ENCODE peak calls at places on chromosomes 12 and 14, in four cellular contexts. S is Karpas-422, E is mesenchymal stem cell, Z is endodermal cell. J is an unnamed sample.

GRCh38 chr12:54021432-54022013 is 6.7 kb upstream of the HOXC6 start:
- DNase-seq in S (no peak), E (peak), Z (peak), J (no peak)

GRCh38 chr12:132779781-132780353 is 18.2 kb upstream of the ANKLE2 start:
- DNase-seq in S (no peak), E (no peak), Z (no peak), J (no peak)

GRCh38 chr14:32576088-32576795 is 247.1 kb downstream of the AKAP6 start:
- DNase-seq in S (peak), E (peak), Z (peak), J (peak)

GRCh38 chr12:52436000-52436827 is 2.0 kb upstream of the KRT75 start:
- DNase-seq in S (no peak), E (no peak), Z (peak), J (no peak)

GRCh38 chr14:60274448-60274847 is 25.4 kb downstream of the PPM1A start:
- DNase-seq in S (peak), E (no peak), Z (no peak), J (no peak)

GRCh38 chr12:26805401-26805971 is 27.5 kb downstream of the ITPR2 start:
- DNase-seq in S (no peak), E (no peak), Z (no peak), J (no peak)

GRCh38 chr14:103185051-103186027 is 62.1 kb downstream of the TNFAIP2 start:
- DNase-seq in S (peak), E (peak), Z (no peak), J (no peak)

GRCh38 chr14:60757617-60758016 is 23.1 kb downstream of the MNAT1 start:
- DNase-seq in S (peak), E (peak), Z (no peak), J (no peak)

GRCh38 chr12:49482095-49483051 is 56.5 kb upstream of the KCNH3 start:
- DNase-seq in S (no peak), E (no peak), Z (peak), J (no peak)

GRCh38 chr12:93844385-93844784 is 167.2 kb downstream of the CRADD start:
- DNase-seq in S (no peak), E (no peak), Z (no peak), J (no peak)

GRCh38 chr12:1796515-1797010 is 23.8 kb upstream of the LRTM2 start:
- DNase-seq in S (peak), E (no peak), Z (no peak), J (no peak)
- H3K27ac ChIP-seq in S (no peak), E (no peak), Z (no peak), J (peak)

GRCh38 chr12:123024819-123025391 is 44.4 kb downstream of the ARL6IP4 start:
- DNase-seq in S (no peak), E (peak), Z (no peak), J (no peak)

GRCh38 chr12:123028475-123028874 is 48.0 kb downstream of the ARL6IP4 start:
- DNase-seq in S (no peak), E (no peak), Z (no peak), J (no peak)

GRCh38 chr12:123027726-123028445 is 47.4 kb downstream of the ARL6IP4 start:
- DNase-seq in S (no peak), E (no peak), Z (no peak), J (no peak)

GRCh38 chr12:123029550-123029949 is 49.1 kb downstream of the ARL6IP4 start:
- DNase-seq in S (no peak), E (no peak), Z (no peak), J (no peak)

DNA sequence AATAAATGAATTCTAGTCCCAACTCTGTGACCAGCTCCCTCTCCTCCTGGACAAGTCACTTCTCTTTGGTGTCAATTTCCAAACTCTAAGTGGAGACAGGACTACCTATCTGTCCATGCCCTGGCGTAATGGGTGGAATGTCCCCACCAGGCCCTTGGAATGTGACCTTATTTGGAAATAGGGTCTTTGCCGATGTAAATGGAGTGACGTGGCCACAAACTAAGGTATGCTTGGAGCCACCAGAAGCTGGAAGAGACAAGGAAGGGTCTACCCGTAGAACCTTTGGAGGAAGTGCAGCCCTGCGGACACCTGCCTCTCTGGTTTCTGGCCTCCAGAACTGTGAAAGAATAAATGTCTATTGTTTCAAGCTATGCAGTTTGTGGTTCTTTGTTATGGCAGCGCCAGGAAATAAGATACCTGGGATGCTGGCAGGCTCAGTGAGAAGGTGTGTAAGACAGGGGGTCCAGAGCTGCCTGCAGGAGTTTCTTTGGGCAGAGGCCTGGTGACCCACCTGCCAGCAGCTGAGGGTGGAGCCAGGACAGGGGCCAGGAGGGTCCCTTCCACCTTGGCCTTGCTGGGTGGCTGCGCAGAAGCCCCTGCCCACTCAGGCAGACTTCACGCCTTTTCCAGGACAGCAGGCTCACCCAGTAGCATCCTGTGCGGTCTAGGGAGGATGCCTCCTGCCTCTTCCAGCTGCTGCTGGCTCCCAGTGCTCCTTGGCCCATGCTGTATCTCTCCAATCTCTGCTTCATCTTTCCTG is 45.8 kb downstream of the ARL6IP4 start:
- DNase-seq in S (no peak), E (no peak), Z (no peak), J (no peak)
- H3K4me3 ChIP-seq in S (no peak), E (no peak), Z (no peak), J (no peak)

GRCh38 chr14:35881280-35881679 is 55.1 kb downstream of the BRMS1L start:
- DNase-seq in S (no peak), E (no peak), Z (no peak), J (no peak)

GRCh38 chr14:35879654-35880249 is 53.6 kb downstream of the BRMS1L start:
- DNase-seq in S (peak), E (peak), Z (no peak), J (no peak)

GRCh38 chr14:35878272-35879140 is 52.4 kb downstream of the BRMS1L start:
- DNase-seq in S (no peak), E (peak), Z (no peak), J (no peak)

GRCh38 chr14:35877276-35877675 is 51.1 kb downstream of the BRMS1L start:
- DNase-seq in S (no peak), E (no peak), Z (no peak), J (no peak)

GRCh38 chr14:35879141-35879648 is 53.1 kb downstream of the BRMS1L start:
- DNase-seq in S (no peak), E (peak), Z (no peak), J (no peak)
- H3K27ac ChIP-seq in S (peak), E (peak), Z (no peak), J (no peak)

DNA sequence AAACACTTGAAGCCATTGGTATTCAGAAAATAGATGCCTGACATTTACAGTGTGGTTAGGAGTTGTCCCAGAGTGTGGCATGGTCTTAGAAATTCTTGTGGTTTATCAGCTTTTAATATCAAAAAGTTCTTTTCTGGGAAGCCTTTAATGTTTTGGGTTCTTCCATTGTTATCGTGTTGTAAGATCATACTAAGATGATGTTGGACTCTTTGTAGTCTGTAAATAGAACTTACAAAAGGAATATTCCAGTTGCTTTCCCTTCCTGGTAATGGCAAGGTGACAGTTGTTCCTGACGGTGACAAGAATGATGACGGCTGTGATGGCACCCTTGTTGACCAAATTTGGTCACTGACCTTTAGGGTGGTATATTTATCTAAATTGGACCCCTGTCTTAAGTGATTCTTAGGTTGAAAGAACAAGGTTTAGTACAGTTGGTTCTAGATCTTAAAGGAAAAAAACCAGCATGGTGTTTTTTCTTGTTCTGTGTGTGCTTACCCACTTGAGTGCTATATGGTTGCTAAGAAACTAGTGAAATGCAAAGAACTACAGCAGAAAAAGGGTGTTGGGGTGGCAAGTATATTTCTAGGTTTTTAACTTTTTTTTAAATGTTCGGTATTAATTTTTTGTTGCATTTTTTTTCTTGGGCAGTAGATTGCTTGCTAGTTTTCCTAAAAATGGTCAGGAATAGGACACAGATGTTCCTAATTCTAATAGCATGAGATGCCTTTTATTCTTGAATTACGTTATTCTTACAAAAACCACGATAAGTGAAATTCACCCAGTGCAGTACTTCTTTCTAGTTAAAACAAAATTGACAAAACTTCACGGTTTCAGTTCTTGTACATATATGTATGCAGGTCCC is 2.1 kb downstream of the ATP2A2 start:
- DNase-seq in S (peak), E (peak), Z (no peak), J (no peak)
- H3K4me3 ChIP-seq in S (peak), E (peak), Z (peak), J (peak)

GRCh38 chr12:92614502-92614901 is 88.3 kb upstream of the PLEKHG7 start:
- DNase-seq in S (no peak), E (no peak), Z (no peak), J (no peak)
- H3K27ac ChIP-seq in S (no peak), E (no peak), Z (no peak), J (no peak)

GRCh38 chr14:52733824-52734223 is 3.9 kb downstream of the STYX start:
- DNase-seq in S (no peak), E (no peak), Z (peak), J (no peak)

GRCh38 chr14:52729925-52730707 is at the start of gene STYX:
- DNase-seq in S (peak), E (peak), Z (peak), J (peak)

GRCh38 chr14:52724360-52724644 is 5.7 kb upstream of the STYX start:
- DNase-seq in S (peak), E (no peak), Z (no peak), J (no peak)

GRCh38 chr14:52730708-52731111 is 744 bp downstream of the STYX start:
- DNase-seq in S (no peak), E (peak), Z (no peak), J (no peak)

DNA sequence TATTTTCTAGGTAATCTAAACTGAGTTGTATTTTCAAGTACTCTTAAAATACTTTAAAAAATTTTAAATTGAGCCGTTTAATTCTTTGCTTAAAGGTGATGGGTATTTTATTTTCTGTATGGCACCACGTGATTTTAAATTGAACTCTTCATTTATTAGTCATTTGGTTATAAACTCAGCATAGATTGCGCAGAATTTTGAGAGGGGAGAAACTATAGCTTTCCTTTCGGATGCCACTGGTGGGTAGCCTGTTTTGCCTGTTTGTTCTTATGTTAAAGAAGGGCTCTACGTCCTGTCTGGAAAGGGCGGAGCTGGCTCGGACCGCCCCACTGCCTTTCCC is 411 bp upstream of the STYX start:
- DNase-seq in S (no peak), E (no peak), Z (no peak), J (no peak)
- H3K4me3 ChIP-seq in S (peak), E (peak), Z (peak), J (peak)

GRCh38 chr12:11797317-11797913 is 147.9 kb downstream of the ETV6 start:
- DNase-seq in S (no peak), E (peak), Z (no peak), J (no peak)
- H3K27ac ChIP-seq in S (no peak), E (peak), Z (no peak), J (no peak)

GRCh38 chr12:120043421-120043820 is 54.4 kb downstream of the BICDL1 start:
- DNase-seq in S (no peak), E (no peak), Z (no peak), J (no peak)

GRCh38 chr12:120041386-120042231 is 52.6 kb downstream of the BICDL1 start:
- DNase-seq in S (no peak), E (no peak), Z (no peak), J (no peak)

GRCh38 chr12:120037851-120038250 is 48.8 kb downstream of the BICDL1 start:
- DNase-seq in S (no peak), E (no peak), Z (no peak), J (no peak)

GRCh38 chr12:120039711-120040110 is 50.7 kb downstream of the BICDL1 start:
- DNase-seq in S (no peak), E (no peak), Z (no peak), J (no peak)
- H3K4me3 ChIP-seq in S (no peak), E (no peak), Z (no peak), J (no peak)

GRCh38 chr14:77125275-77126073 is 16.1 kb downstream of the ZDHHC22 start:
- DNase-seq in S (no peak), E (no peak), Z (peak), J (no peak)

GRCh38 chr14:77123381-77124344 is 17.9 kb downstream of the ZDHHC22 start:
- DNase-seq in S (peak), E (no peak), Z (peak), J (peak)

GRCh38 chr14:77126074-77126325 is 15.6 kb downstream of the ZDHHC22 start:
- DNase-seq in S (no peak), E (no peak), Z (no peak), J (no peak)

GRCh38 chr14:77126461-77126990 is 15.1 kb downstream of the ZDHHC22 start:
- DNase-seq in S (no peak), E (no peak), Z (peak), J (no peak)

GRCh38 chr14:77124345-77125274 is 17.0 kb downstream of the ZDHHC22 start:
- DNase-seq in S (no peak), E (peak), Z (peak), J (peak)
- H3K27ac ChIP-seq in S (no peak), E (no peak), Z (no peak), J (peak)

DNA sequence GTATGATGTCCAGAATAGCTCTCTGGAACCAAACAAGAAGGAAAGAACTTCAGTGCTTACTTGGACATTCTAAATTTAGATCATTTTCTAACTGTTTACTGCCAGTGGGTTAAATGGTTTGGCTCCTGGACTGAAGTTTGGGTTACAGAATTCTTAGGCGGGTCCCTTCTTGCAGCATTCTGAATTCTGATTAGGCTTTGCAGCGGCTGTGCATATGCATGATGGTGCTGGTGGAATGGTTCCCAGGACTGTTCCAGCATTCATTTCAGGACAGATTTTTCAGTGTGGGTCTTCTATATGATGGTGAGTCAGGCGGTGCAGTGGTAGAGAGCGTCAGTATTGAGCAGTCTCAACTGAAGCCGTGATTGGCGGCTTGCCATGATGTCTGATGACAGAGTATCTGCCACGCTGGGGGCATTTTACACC is 148.8 kb downstream of the DYRK2 start:
- DNase-seq in S (no peak), E (no peak), Z (no peak), J (peak)
- H3K4me3 ChIP-seq in S (no peak), E (peak), Z (no peak), J (no peak)